ENCODE peak calls at places on chromosomes 6 and 20, in ten cellular contexts. I, U, E, L, K, Q, J, C, G and P are unnamed samples.

GRCh38 chr6:162211022-162211421 is 516.5 kb downstream of the PRKN start:
- DNase-seq in L (no peak), C (no peak), G (no peak), Q (no peak), I (no peak), U (no peak), E (no peak), J (no peak), K (no peak), P (no peak)

GRCh38 chr6:127738423-127738822 is 161.4 kb downstream of the C6orf58 start:
- DNase-seq in C (no peak), G (no peak), E (no peak), K (no peak), I (no peak), J (no peak), U (no peak), L (no peak), Q (no peak), P (no peak)

GRCh38 chr20:61951695-61952533 is 113.8 kb downstream of the TAF4 start:
- DNase-seq in Q (peak), E (peak), I (no peak), G (no peak), U (no peak), J (peak), C (peak), K (no peak), L (no peak), P (no peak)

GRCh38 chr6:45845546-45845945 is 170.1 kb downstream of the CLIC5 start:
- DNase-seq in G (no peak), C (no peak), L (no peak), Q (no peak), E (no peak), J (no peak), I (no peak), U (no peak), K (no peak), P (no peak)

GRCh38 chr6:154721460-154721859 is 11.8 kb upstream of the SCAF8 start:
- DNase-seq in I (no peak), Q (no peak), J (no peak), E (no peak), G (no peak), L (no peak), C (no peak), K (peak), U (no peak), P (no peak)

GRCh38 chr6:121698617-121699016 is 263.2 kb downstream of the GJA1 start:
- DNase-seq in G (no peak), C (no peak), U (no peak), K (no peak), E (no peak), J (no peak), L (no peak), Q (no peak), I (no peak), P (no peak)

GRCh38 chr20:34090645-34091044 is 21.4 kb downstream of the EIF2S2 start:
- DNase-seq in J (no peak), I (no peak), Q (no peak), U (no peak), C (no peak), L (no peak), K (no peak), G (no peak), E (no peak), P (no peak)

GRCh38 chr6:8705435-8706020 is 270.2 kb upstream of the SLC35B3 start:
- DNase-seq in U (no peak), L (no peak), C (no peak), E (no peak), G (no peak), K (no peak), J (no peak), Q (no peak), I (no peak), P (no peak)

GRCh38 chr6:98014791-98015201 is 731.8 kb upstream of the MMS22L start:
- DNase-seq in I (no peak), C (no peak), Q (peak), K (no peak), J (no peak), U (no peak), E (no peak), L (no peak), G (no peak), P (no peak)

GRCh38 chr6:26534681-26535465 is 3.3 kb upstream of the HMGN4 start:
- DNase-seq in E (no peak), Q (no peak), U (no peak), G (no peak), K (no peak), L (no peak), C (no peak), J (no peak), I (no peak), P (no peak)

GRCh38 chr20:54061106-54061881 is 9.1 kb downstream of the BCAS1 start:
- DNase-seq in L (no peak), C (no peak), J (no peak), K (no peak), U (no peak), I (no peak), G (no peak), E (no peak), Q (no peak), P (no peak)

GRCh38 chr6:143967861-143968498 is 40.1 kb downstream of the PLAGL1 start:
- DNase-seq in Q (no peak), G (no peak), E (no peak), J (no peak), I (no peak), C (no peak), K (no peak), L (no peak), U (no peak), P (no peak)

GRCh38 chr6:25883991-25884390 is 9.9 kb upstream of the SLC17A3 start:
- DNase-seq in I (no peak), G (no peak), U (no peak), L (no peak), K (peak), Q (no peak), E (no peak), C (no peak), J (no peak), P (no peak)

GRCh38 chr6:92849636-92850035 is 569.7 kb downstream of the EPHA7 start:
- DNase-seq in I (no peak), J (no peak), L (no peak), Q (no peak), U (no peak), E (no peak), G (peak), K (no peak), C (no peak), P (no peak)

GRCh38 chr6:25717856-25718740 is 36.4 kb upstream of the SLC17A4 start:
- DNase-seq in J (no peak), Q (peak), C (no peak), K (no peak), L (peak), U (no peak), E (no peak), I (no peak), G (peak), P (no peak)

GRCh38 chr6:108655840-108656650 is 95.3 kb downstream of the FOXO3 start:
- DNase-seq in E (no peak), G (no peak), C (no peak), I (no peak), U (peak), K (no peak), L (no peak), J (peak), Q (no peak), P (no peak)

GRCh38 chr6:79536615-79536968 is 638 bp downstream of the LCA5 start:
- DNase-seq in L (no peak), G (peak), U (peak), C (no peak), K (no peak), J (peak), E (peak), Q (peak), I (no peak), P (no peak)

GRCh38 chr6:145561095-145561820 is 174.1 kb downstream of the EPM2A start:
- DNase-seq in Q (no peak), G (no peak), C (no peak), E (no peak), L (peak), I (no peak), U (no peak), K (no peak), J (no peak), P (no peak)

GRCh38 chr6:64310214-64310613 is 674.6 kb downstream of the PHF3 start:
- DNase-seq in G (no peak), K (no peak), I (no peak), U (no peak), Q (no peak), C (no peak), L (no peak), J (no peak), E (no peak), P (no peak)

GRCh38 chr6:138593100-138593877 is 94.0 kb upstream of the NHSL1 start:
- DNase-seq in C (no peak), I (no peak), E (peak), G (peak), J (no peak), K (peak), Q (no peak), L (peak), U (peak), P (peak)

GRCh38 chr6:35449287-35449881 is 2.8 kb upstream of the FANCE start:
- DNase-seq in E (no peak), J (no peak), L (no peak), K (peak), U (no peak), I (peak), G (peak), C (no peak), Q (peak), P (peak)

GRCh38 chr6:110216140-110216539 is 35.9 kb downstream of the CDC40 start:
- DNase-seq in C (no peak), I (no peak), E (no peak), J (no peak), L (no peak), U (no peak), G (no peak), Q (no peak), K (no peak), P (no peak)

GRCh38 chr6:122126894-122127293 is 272.6 kb upstream of the HSF2 start:
- DNase-seq in I (no peak), E (no peak), L (no peak), J (no peak), U (no peak), G (no peak), C (no peak), K (no peak), Q (no peak), P (no peak)

GRCh38 chr20:1971893-1972586 is 21.8 kb downstream of the PDYN start:
- DNase-seq in E (no peak), U (no peak), K (no peak), C (no peak), L (no peak), J (no peak), G (no peak), I (no peak), Q (no peak), P (no peak)

GRCh38 chr6:169724554-169725269 is 412 bp upstream of the PHF10 start:
- DNase-seq in I (peak), G (peak), J (peak), U (peak), Q (peak), L (no peak), E (peak), K (no peak), C (peak), P (peak)
- TF ChIP-seq POLR2A in I (peak), G (peak), J (no peak), U (peak), Q (no peak), L (no peak), E (no peak), K (no peak), C (peak), P (no peak)

DNA sequence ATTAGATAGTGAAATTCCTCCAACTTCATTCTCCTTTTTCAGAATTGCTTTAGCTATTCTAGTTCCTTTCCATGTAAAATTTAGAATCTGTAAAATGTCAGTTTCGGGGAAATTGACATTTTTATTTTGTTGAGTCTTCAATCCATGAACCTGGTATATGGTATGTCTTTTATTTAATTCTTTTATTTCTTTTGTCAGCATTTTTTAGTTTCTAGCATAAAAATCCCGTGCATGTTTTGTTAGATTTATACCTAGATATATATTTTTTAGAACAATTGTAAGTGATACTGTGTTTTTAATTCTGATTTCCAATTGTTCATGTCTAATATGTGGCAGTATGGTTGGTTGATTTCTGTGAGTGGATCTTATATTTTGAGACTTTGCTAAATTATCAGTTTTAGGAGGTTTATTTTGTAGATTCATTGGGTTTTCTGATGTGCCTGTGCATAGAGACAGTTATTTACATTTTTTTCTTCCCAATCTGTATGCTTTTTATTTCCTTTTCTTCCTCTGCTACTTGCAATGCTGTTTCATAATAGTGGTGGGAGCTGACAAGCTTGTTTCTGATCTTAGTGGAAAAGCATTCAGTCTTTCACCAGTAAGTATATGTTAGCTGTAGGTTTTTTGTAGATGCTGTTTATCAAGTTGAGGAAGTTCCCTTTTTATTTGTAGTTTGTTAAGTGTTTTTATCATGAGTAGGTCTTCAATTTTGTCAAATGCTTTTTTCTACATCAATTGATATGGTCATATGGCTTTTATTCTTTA is 13.7 kb downstream of the TAB2 start:
- DNase-seq in C (no peak), G (no peak), L (no peak), K (no peak), I (no peak), Q (no peak), J (no peak), U (no peak), E (no peak), P (no peak)
- TF ChIP-seq POLR2A in C (no peak), G (no peak), L (no peak), K (no peak), I (no peak), Q (no peak), J (no peak), U (no peak), E (no peak), P (no peak)

DNA sequence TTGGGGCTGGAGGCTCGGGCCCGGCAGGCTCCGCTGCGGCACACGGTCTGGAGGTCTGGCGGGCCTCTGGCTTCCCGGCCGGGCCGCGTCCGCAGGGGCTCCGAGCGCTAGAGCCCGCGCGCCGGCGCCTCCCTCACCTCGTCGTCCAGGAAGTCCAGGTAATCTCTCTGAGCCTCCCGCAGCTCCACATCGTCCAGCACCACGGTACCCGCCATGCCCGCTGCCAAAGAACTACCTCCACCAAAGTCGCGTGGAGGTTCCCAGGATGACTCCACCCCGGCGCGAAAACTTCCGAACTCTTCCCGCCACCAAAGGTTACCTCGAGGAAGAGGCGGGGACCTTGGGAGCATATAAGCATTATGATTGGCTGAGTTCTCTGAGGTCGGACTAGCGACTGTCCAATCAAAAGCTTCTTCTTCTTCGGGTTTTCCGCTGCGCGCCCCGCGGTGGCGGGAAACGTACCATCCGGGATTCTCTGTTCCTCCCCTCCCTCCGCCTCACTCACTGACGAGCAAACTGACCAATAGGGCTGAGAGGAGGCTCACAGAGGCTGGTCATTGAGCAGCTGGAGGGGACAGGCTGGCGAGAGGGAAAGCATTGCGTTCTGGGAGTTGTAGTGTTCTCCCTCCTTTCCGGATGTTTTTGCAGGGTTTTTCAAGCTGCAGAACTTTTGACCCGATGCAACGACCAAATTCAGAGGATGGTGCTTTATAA is at the start of gene MCM3:
- DNase-seq in C (peak), Q (peak), U (peak), L (peak), J (peak), K (peak), I (peak), G (peak), E (peak), P (peak)
- TF ChIP-seq POLR2A in C (no peak), Q (peak), U (no peak), L (no peak), J (no peak), K (peak), I (peak), G (peak), E (no peak), P (peak)

DNA sequence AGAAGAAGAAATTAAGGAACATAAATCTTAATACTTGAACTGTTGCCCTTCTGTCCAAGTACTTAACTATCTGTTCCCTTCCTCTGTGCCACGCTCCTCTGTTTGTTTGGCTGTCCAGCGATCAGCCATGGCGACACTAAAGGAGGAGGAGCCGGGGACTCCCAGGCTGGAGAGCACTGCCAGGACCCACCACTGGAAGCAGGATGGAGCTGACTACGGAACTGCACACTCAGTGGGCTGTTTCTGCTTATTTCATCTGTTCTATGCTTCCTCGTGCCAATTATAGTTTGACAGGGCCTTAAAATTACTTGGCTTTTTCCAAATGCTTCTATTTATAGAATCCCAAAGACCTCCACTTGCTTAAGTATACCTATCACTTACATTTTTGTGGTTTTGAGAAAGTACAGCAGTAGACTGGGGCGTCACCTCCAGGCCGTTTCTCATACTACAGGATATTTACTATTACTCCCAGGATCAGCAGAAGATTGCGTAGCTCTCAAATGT is 17.1 kb downstream of the IRF4 start:
- DNase-seq in L (peak), K (peak), U (no peak), Q (peak), E (peak), J (no peak), I (no peak), G (no peak), C (no peak), P (no peak)
- TF ChIP-seq POLR2A in L (no peak), K (no peak), U (no peak), Q (no peak), E (no peak), J (no peak), I (peak), G (no peak), C (no peak), P (no peak)

GRCh38 chr6:84691978-84692623 is 72.3 kb downstream of the TBX18 start:
- DNase-seq in K (no peak), E (no peak), I (no peak), G (no peak), L (no peak), J (no peak), U (no peak), Q (no peak), C (no peak), P (no peak)
- TF ChIP-seq POLR2A in K (no peak), E (no peak), I (no peak), G (no peak), L (no peak), J (no peak), U (no peak), Q (no peak), C (no peak), P (no peak)

DNA sequence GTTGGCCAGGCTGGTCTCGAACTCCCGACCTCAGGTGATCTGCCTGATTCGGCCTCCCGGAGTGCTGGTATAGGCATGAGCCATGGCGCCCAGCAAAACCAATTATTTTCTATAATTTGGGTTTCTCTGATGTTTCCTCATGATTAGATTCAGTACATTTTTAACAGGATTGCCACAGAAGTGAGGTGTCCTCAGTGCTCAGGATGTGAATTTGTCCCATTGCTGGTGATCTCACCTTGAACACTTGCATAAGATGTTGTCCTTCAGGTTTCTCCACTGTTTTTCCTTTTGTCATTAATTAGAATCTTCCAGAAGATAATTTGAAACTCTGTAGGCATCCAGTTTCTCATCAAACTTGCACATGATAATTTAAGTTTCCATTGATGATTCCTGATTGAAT is 45.4 kb upstream of the RPL7L1 start:
- DNase-seq in I (no peak), K (no peak), U (no peak), E (no peak), Q (no peak), G (no peak), L (no peak), C (no peak), J (no peak), P (no peak)
- TF ChIP-seq POLR2A in I (no peak), K (no peak), U (no peak), E (no peak), Q (no peak), G (no peak), L (no peak), C (no peak), J (no peak), P (no peak)